ENCODE peak calls at places on chromosome X, in nine cellular contexts. M is stimulated activated CD8-positive, alpha-beta memory T cell treated with anti-CD3 and anti-CD28 coated beads, Interleukin-4, amount 100 ng/mL, for 1 hour; Q is posterior cingulate gyrus; H is NAMALWA; S is MM.1S; B is activated CD8-positive, alpha-beta T cell treated with anti-CD3 and anti-CD28 coated beads, Interleukin-2, amount 10 ng/mL, durations not matched to agents 7 days and 5 days; X is non-pigmented ciliary epithelial cell; A is GM03348; O is activated CD4-positive, alpha-beta T cell treated with anti-CD3 and anti-CD28 coated beads for 1 hour. Z is an unnamed sample.

GRCh38 chrX:74521961-74522833 is 92.2 kb downstream of the RLIM start:
- DNase-seq in M (no peak), Q (no peak), H (no peak), S (no peak), B (no peak), X (no peak), A (peak), O (no peak), Z (no peak)

GRCh38 chrX:118347131-118347530 is 1.2 kb downstream of the WDR44 start:
- DNase-seq in M (no peak), Q (no peak), H (peak), S (peak), B (no peak), X (no peak), A (peak), O (no peak), Z (peak)

GRCh38 chrX:2933125-2933900 is 4.2 kb upstream of the ARSD start:
- DNase-seq in M (no peak), Q (no peak), H (no peak), S (no peak), B (no peak), X (no peak), A (no peak), O (no peak), Z (no peak)

GRCh38 chrX:5775985-5776384 is 452.7 kb downstream of the NLGN4X start:
- DNase-seq in M (no peak), Q (no peak), H (no peak), S (no peak), B (no peak), X (no peak), A (no peak), O (no peak), Z (no peak)

GRCh38 chrX:70046978-70047377 is 2.8 kb downstream of the AWAT2 start:
- DNase-seq in M (no peak), Q (no peak), H (no peak), S (no peak), B (no peak), X (no peak), A (peak), O (no peak), Z (no peak)

GRCh38 chrX:46838482-46838857 is 1.6 kb downstream of the RP2 start:
- DNase-seq in M (no peak), Q (no peak), H (no peak), S (no peak), B (no peak), X (no peak), A (no peak), O (no peak), Z (no peak)

GRCh38 chrX:13646154-13646549 is 6.8 kb upstream of the TCEANC start:
- DNase-seq in M (no peak), Q (peak), H (peak), S (peak), B (peak), X (no peak), A (peak), O (no peak), Z (peak)

GRCh38 chrX:113962338-113962737 is 621.5 kb upstream of the HTR2C start:
- DNase-seq in M (no peak), Q (no peak), H (peak), S (no peak), B (no peak), X (no peak), A (no peak), O (no peak), Z (no peak)

GRCh38 chrX:74537011-74537390 is 77.4 kb downstream of the RLIM start:
- DNase-seq in M (no peak), Q (peak), H (no peak), S (no peak), B (no peak), X (no peak), A (peak), O (no peak), Z (no peak)

GRCh38 chrX:153708415-153708814 is 15.8 kb downstream of the BCAP31 start:
- DNase-seq in M (no peak), Q (peak), H (peak), S (no peak), B (peak), X (peak), A (peak), O (no peak), Z (peak)

GRCh38 chrX:155112171-155112570 is 40.9 kb downstream of the BRCC3 start:
- DNase-seq in M (no peak), Q (no peak), H (no peak), S (no peak), B (no peak), X (no peak), A (no peak), O (no peak), Z (no peak)

GRCh38 chrX:108139303-108139702 is 47.7 kb downstream of the ATG4A start:
- DNase-seq in M (no peak), Q (no peak), H (peak), S (no peak), B (no peak), X (no peak), A (peak), O (no peak), Z (peak)

GRCh38 chrX:19912-20571 is 261.1 kb upstream of the PLCXD1 start:
- DNase-seq in M (no peak), Q (no peak), H (peak), S (no peak), B (no peak), X (no peak), A (no peak), O (no peak), Z (peak)

GRCh38 chrX:155962906-155963305 is 34.6 kb upstream of the IL9R start:
- DNase-seq in M (no peak), Q (no peak), H (no peak), S (no peak), B (no peak), X (no peak), A (no peak), O (no peak), Z (no peak)

GRCh38 chrX:13607996-13608365 is 38.6 kb downstream of the EGFL6 start:
- DNase-seq in M (no peak), Q (no peak), H (no peak), S (no peak), B (no peak), X (no peak), A (no peak), O (no peak), Z (no peak)

GRCh38 chrX:139382529-139382928 is 148.0 kb upstream of the F9 start:
- DNase-seq in M (no peak), Q (no peak), H (no peak), S (no peak), B (no peak), X (no peak), A (no peak), O (no peak), Z (no peak)

GRCh38 chrX:51955200-51955599 is 61.8 kb downstream of the MAGED1 start:
- DNase-seq in M (no peak), Q (no peak), H (no peak), S (peak), B (no peak), X (no peak), A (no peak), O (no peak), Z (peak)

GRCh38 chrX:109475174-109475891 is 6.6 kb downstream of the GUCY2F start:
- DNase-seq in M (no peak), Q (peak), H (no peak), S (no peak), B (no peak), X (no peak), A (peak), O (no peak), Z (peak)

GRCh38 chrX:41875142-41875541 is 48.2 kb downstream of the CASK start:
- DNase-seq in M (no peak), Q (no peak), H (no peak), S (no peak), B (no peak), X (peak), A (no peak), O (no peak), Z (no peak)

GRCh38 chrX:133810925-133811324 is 174.5 kb downstream of the GPC3 start:
- DNase-seq in M (no peak), Q (no peak), H (no peak), S (no peak), B (no peak), X (no peak), A (no peak), O (no peak), Z (no peak)

GRCh38 chrX:154458954-154459829 is 1.1 kb downstream of the PLXNA3 start:
- DNase-seq in M (no peak), Q (no peak), H (peak), S (peak), B (peak), X (no peak), A (peak), O (no peak), Z (no peak)

GRCh38 chrX:72316408-72317079 is 10.8 kb upstream of the CITED1 start:
- DNase-seq in M (no peak), Q (no peak), H (no peak), S (no peak), B (no peak), X (no peak), A (no peak), O (no peak), Z (no peak)

GRCh38 chrX:136310411-136310810 is 9.6 kb downstream of the ADGRG4 start:
- DNase-seq in M (no peak), Q (no peak), H (no peak), S (no peak), B (no peak), X (peak), A (no peak), O (no peak), Z (no peak)

GRCh38 chrX:136268051-136269048 is 17.1 kb upstream of the MAP7D3 start:
- DNase-seq in M (peak), Q (no peak), H (peak), S (peak), B (peak), X (no peak), A (peak), O (peak), Z (peak)

GRCh38 chrX:13430136-13430827 is 110.4 kb upstream of the ATXN3L start:
- DNase-seq in M (no peak), Q (no peak), H (no peak), S (no peak), B (no peak), X (no peak), A (no peak), O (no peak), Z (no peak)

GRCh38 chrX:50407976-50408375 is 62.6 kb downstream of the DGKK start:
- DNase-seq in M (no peak), Q (no peak), H (no peak), S (no peak), B (no peak), X (no peak), A (no peak), O (no peak), Z (no peak)

GRCh38 chrX:40514376-40514775 is 66.4 kb upstream of the ATP6AP2 start:
- DNase-seq in M (no peak), Q (no peak), H (no peak), S (no peak), B (no peak), X (no peak), A (no peak), O (no peak), Z (no peak)

GRCh38 chrX:48487362-48487785 is 11.4 kb downstream of the FTSJ1 start:
- DNase-seq in M (no peak), Q (no peak), H (no peak), S (no peak), B (no peak), X (peak), A (peak), O (no peak), Z (no peak)

GRCh38 chrX:10246846-10247245 is 90.1 kb downstream of the CLCN4 start:
- DNase-seq in M (no peak), Q (no peak), H (no peak), S (no peak), B (no peak), X (no peak), A (no peak), O (no peak), Z (no peak)

GRCh38 chrX:118164138-118164537 is 47.5 kb upstream of the KLHL13 start:
- DNase-seq in M (no peak), Q (no peak), H (no peak), S (no peak), B (no peak), X (no peak), A (no peak), O (no peak), Z (no peak)

GRCh38 chrX:16990839-16991238 is 44.4 kb downstream of the REPS2 start:
- DNase-seq in M (no peak), Q (no peak), H (no peak), S (no peak), B (no peak), X (no peak), A (no peak), O (no peak), Z (no peak)

GRCh38 chrX:30283456-30284200 is 25.6 kb downstream of the NR0B1 start:
- DNase-seq in M (no peak), Q (no peak), H (no peak), S (no peak), B (no peak), X (peak), A (peak), O (no peak), Z (no peak)

GRCh38 chrX:134377537-134377936 is 82.4 kb upstream of the HPRT1 start:
- DNase-seq in M (no peak), Q (no peak), H (peak), S (peak), B (peak), X (no peak), A (peak), O (no peak), Z (peak)

GRCh38 chrX:13780868-13781427 is 35.9 kb downstream of the GPM6B start:
- DNase-seq in M (no peak), Q (no peak), H (no peak), S (no peak), B (no peak), X (no peak), A (no peak), O (no peak), Z (no peak)

GRCh38 chrX:23883737-23884354 is 23.9 kb downstream of the APOO start:
- DNase-seq in M (no peak), Q (no peak), H (no peak), S (no peak), B (no peak), X (no peak), A (peak), O (no peak), Z (no peak)

GRCh38 chrX:91434351-91435168 is at the start of gene PABPC5:
- DNase-seq in M (no peak), Q (peak), H (no peak), S (no peak), B (no peak), X (peak), A (peak), O (no peak), Z (no peak)

GRCh38 chrX:101682723-101683122 is 23.1 kb upstream of the ARMCX2 start:
- DNase-seq in M (no peak), Q (no peak), H (no peak), S (no peak), B (no peak), X (no peak), A (peak), O (no peak), Z (no peak)

GRCh38 chrX:154714925-154715324 is 36.0 kb downstream of the GAB3 start:
- DNase-seq in M (no peak), Q (no peak), H (peak), S (peak), B (peak), X (no peak), A (peak), O (no peak), Z (peak)

Z was measured in GM12865.